ENCODE peak calls at places on chromosomes 16 and 17, in ten cellular contexts. One of them, this sample, is unnamed. For H3K36me3, the result is how much of the 10 kb centered on the place peaks cover.

GRCh38 chr16:65754799-65755691 is 611.4 kb upstream of the CDH5 start:
- DNase-seq in bronchial epithelial cell: no peak
- DNase-seq in tibial artery: no peak
- DNase-seq in uterus: peak
- DNase-seq in stomach: no peak
- DNase-seq in heart left ventricle: no peak
- DNase-seq in psoas muscle: no peak
- DNase-seq in aorta: no peak
- DNase-seq in CD8-positive, alpha-beta memory T cell: no peak
- DNase-seq in H7: no peak
- DNase-seq in this sample: no peak

GRCh38 chr16:769201-769769 is 8.8 kb downstream of the MSLN start:
- DNase-seq in CD8-positive, alpha-beta memory T cell: no peak
- DNase-seq in heart left ventricle: no peak
- DNase-seq in bronchial epithelial cell: no peak
- DNase-seq in H7: peak
- DNase-seq in aorta: no peak
- DNase-seq in stomach: no peak
- DNase-seq in tibial artery: no peak
- DNase-seq in uterus: no peak
- DNase-seq in psoas muscle: no peak
- DNase-seq in this sample: no peak

GRCh38 chr17:42163113-42163512 is 8.3 kb upstream of the RAB5C start:
- DNase-seq in uterus: no peak
- DNase-seq in heart left ventricle: no peak
- DNase-seq in tibial artery: no peak
- DNase-seq in aorta: no peak
- DNase-seq in H7: peak
- DNase-seq in psoas muscle: no peak
- DNase-seq in CD8-positive, alpha-beta memory T cell: peak
- DNase-seq in stomach: no peak
- DNase-seq in bronchial epithelial cell: no peak
- DNase-seq in this sample: no peak

GRCh38 chr17:72536788-72537187 is 416.0 kb downstream of the SOX9 start:
- DNase-seq in psoas muscle: no peak
- DNase-seq in uterus: no peak
- DNase-seq in heart left ventricle: no peak
- DNase-seq in H7: no peak
- DNase-seq in tibial artery: no peak
- DNase-seq in stomach: no peak
- DNase-seq in aorta: no peak
- DNase-seq in bronchial epithelial cell: no peak
- DNase-seq in CD8-positive, alpha-beta memory T cell: no peak
- DNase-seq in this sample: no peak

GRCh38 chr17:64038331-64039105 is 18.1 kb upstream of the ICAM2 start:
- DNase-seq in tibial artery: no peak
- DNase-seq in stomach: no peak
- DNase-seq in aorta: no peak
- DNase-seq in CD8-positive, alpha-beta memory T cell: no peak
- DNase-seq in psoas muscle: no peak
- DNase-seq in uterus: no peak
- DNase-seq in H7: peak
- DNase-seq in bronchial epithelial cell: no peak
- DNase-seq in heart left ventricle: no peak
- DNase-seq in this sample: no peak

GRCh38 chr16:61891460-61891859 is 144.8 kb downstream of the CDH8 start:
- DNase-seq in CD8-positive, alpha-beta memory T cell: no peak
- DNase-seq in aorta: no peak
- DNase-seq in tibial artery: no peak
- DNase-seq in uterus: no peak
- DNase-seq in heart left ventricle: no peak
- DNase-seq in bronchial epithelial cell: no peak
- DNase-seq in H7: no peak
- DNase-seq in stomach: no peak
- DNase-seq in psoas muscle: no peak
- DNase-seq in this sample: no peak

GRCh38 chr17:32876414-32877163 is at the start of gene MYO1D:
- DNase-seq in stomach: peak
- DNase-seq in aorta: peak
- DNase-seq in H7: peak
- DNase-seq in CD8-positive, alpha-beta memory T cell: peak
- DNase-seq in heart left ventricle: peak
- DNase-seq in tibial artery: peak
- DNase-seq in psoas muscle: peak
- DNase-seq in bronchial epithelial cell: peak
- DNase-seq in uterus: peak
- DNase-seq in this sample: peak

GRCh38 chr17:72342582-72343527 is 222.0 kb downstream of the SOX9 start:
- DNase-seq in stomach: no peak
- DNase-seq in CD8-positive, alpha-beta memory T cell: no peak
- DNase-seq in aorta: peak
- DNase-seq in H7: peak
- DNase-seq in uterus: peak
- DNase-seq in bronchial epithelial cell: no peak
- DNase-seq in tibial artery: no peak
- DNase-seq in heart left ventricle: peak
- DNase-seq in psoas muscle: peak
- DNase-seq in this sample: no peak

GRCh38 chr16:23452572-23453337 is at the start of gene COG7:
- DNase-seq in H7: peak
- DNase-seq in bronchial epithelial cell: peak
- DNase-seq in heart left ventricle: peak
- DNase-seq in uterus: peak
- DNase-seq in aorta: peak
- DNase-seq in CD8-positive, alpha-beta memory T cell: peak
- DNase-seq in psoas muscle: peak
- DNase-seq in tibial artery: peak
- DNase-seq in stomach: peak
- DNase-seq in this sample: peak

GRCh38 chr17:37642706-37643105 is 540 bp downstream of the DDX52 start:
- DNase-seq in CD8-positive, alpha-beta memory T cell: no peak
- DNase-seq in stomach: no peak
- DNase-seq in heart left ventricle: no peak
- DNase-seq in H7: peak
- DNase-seq in aorta: no peak
- DNase-seq in bronchial epithelial cell: peak
- DNase-seq in uterus: no peak
- DNase-seq in tibial artery: no peak
- DNase-seq in psoas muscle: no peak
- DNase-seq in this sample: no peak

GRCh38 chr17:45410144-45411091 is 22.3 kb downstream of the ARHGAP27 start:
- DNase-seq in psoas muscle: peak
- DNase-seq in tibial artery: no peak
- DNase-seq in uterus: no peak
- DNase-seq in H7: peak
- DNase-seq in stomach: no peak
- DNase-seq in aorta: peak
- DNase-seq in bronchial epithelial cell: no peak
- DNase-seq in heart left ventricle: peak
- DNase-seq in CD8-positive, alpha-beta memory T cell: peak
- DNase-seq in this sample: no peak

GRCh38 chr17:34235389-34236028 is 19.6 kb upstream of the CCL2 start:
- DNase-seq in CD8-positive, alpha-beta memory T cell: no peak
- DNase-seq in tibial artery: peak
- DNase-seq in stomach: peak
- DNase-seq in aorta: peak
- DNase-seq in psoas muscle: peak
- DNase-seq in heart left ventricle: peak
- DNase-seq in uterus: peak
- DNase-seq in H7: no peak
- DNase-seq in bronchial epithelial cell: no peak
- DNase-seq in this sample: peak

GRCh38 chr16:67249178-67249759 is 490 bp downstream of the SLC9A5 start:
- DNase-seq in tibial artery: no peak
- DNase-seq in H7: no peak
- DNase-seq in psoas muscle: peak
- DNase-seq in heart left ventricle: peak
- DNase-seq in bronchial epithelial cell: no peak
- DNase-seq in uterus: no peak
- DNase-seq in aorta: peak
- DNase-seq in stomach: no peak
- DNase-seq in CD8-positive, alpha-beta memory T cell: no peak
- DNase-seq in this sample: no peak
- H3K4me3 ChIP-seq in tibial artery: peak
- H3K4me3 ChIP-seq in H7: peak
- H3K4me3 ChIP-seq in psoas muscle: peak
- H3K4me3 ChIP-seq in heart left ventricle: peak
- H3K4me3 ChIP-seq in bronchial epithelial cell: peak
- H3K4me3 ChIP-seq in uterus: peak
- H3K4me3 ChIP-seq in aorta: no peak
- H3K4me3 ChIP-seq in stomach: peak
- H3K4me3 ChIP-seq in CD8-positive, alpha-beta memory T cell: peak
- H3K4me3 ChIP-seq in this sample: peak

DNA sequence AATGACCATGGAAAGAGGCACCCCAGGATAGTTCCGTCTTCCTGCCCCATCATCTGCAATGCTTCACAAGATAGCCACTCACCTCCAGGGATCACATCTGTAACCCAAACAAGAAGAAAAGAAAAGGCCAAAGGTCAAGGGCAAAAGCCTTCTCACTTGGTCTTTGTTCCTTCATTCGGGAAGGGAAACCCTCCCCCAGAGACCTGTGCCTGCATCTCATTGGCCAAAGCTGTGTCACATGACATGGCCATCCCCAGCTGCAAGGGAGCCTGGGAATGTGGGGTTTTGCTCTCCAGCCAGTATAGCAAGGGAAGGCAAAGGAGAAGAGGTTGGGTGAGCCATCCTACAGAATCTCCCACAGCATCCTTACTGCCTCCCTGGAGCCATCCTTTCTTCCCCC is 47.9 kb downstream of the NOL11 start:
- DNase-seq in psoas muscle: no peak
- DNase-seq in H7: no peak
- DNase-seq in uterus: no peak
- DNase-seq in tibial artery: no peak
- DNase-seq in bronchial epithelial cell: no peak
- DNase-seq in CD8-positive, alpha-beta memory T cell: no peak
- DNase-seq in heart left ventricle: no peak
- DNase-seq in stomach: no peak
- DNase-seq in aorta: no peak
- DNase-seq in this sample: no peak
- H3K36me3 ChIP-seq in psoas muscle: under half
- H3K36me3 ChIP-seq in H7: under half
- H3K36me3 ChIP-seq in uterus: under half
- H3K36me3 ChIP-seq in tibial artery: under half
- H3K36me3 ChIP-seq in bronchial epithelial cell: under half
- H3K36me3 ChIP-seq in CD8-positive, alpha-beta memory T cell: under half
- H3K36me3 ChIP-seq in heart left ventricle: under half
- H3K36me3 ChIP-seq in stomach: under half
- H3K36me3 ChIP-seq in aorta: under half
- H3K36me3 ChIP-seq in this sample: under half

GRCh38 chr16:57526498-57526897 is 9.9 kb downstream of the CCDC102A start:
- DNase-seq in bronchial epithelial cell: no peak
- DNase-seq in stomach: no peak
- DNase-seq in psoas muscle: no peak
- DNase-seq in uterus: no peak
- DNase-seq in tibial artery: no peak
- DNase-seq in H7: peak
- DNase-seq in aorta: no peak
- DNase-seq in CD8-positive, alpha-beta memory T cell: no peak
- DNase-seq in heart left ventricle: no peak
- DNase-seq in this sample: no peak

GRCh38 chr16:57525761-57526160 is 10.6 kb downstream of the CCDC102A start:
- DNase-seq in uterus: peak
- DNase-seq in aorta: no peak
- DNase-seq in psoas muscle: no peak
- DNase-seq in CD8-positive, alpha-beta memory T cell: no peak
- DNase-seq in H7: peak
- DNase-seq in tibial artery: no peak
- DNase-seq in bronchial epithelial cell: no peak
- DNase-seq in stomach: no peak
- DNase-seq in heart left ventricle: no peak
- DNase-seq in this sample: no peak

GRCh38 chr16:57528499-57529323 is 7.7 kb downstream of the CCDC102A start:
- DNase-seq in H7: peak
- DNase-seq in uterus: peak
- DNase-seq in CD8-positive, alpha-beta memory T cell: no peak
- DNase-seq in tibial artery: peak
- DNase-seq in aorta: no peak
- DNase-seq in bronchial epithelial cell: no peak
- DNase-seq in heart left ventricle: no peak
- DNase-seq in psoas muscle: peak
- DNase-seq in stomach: peak
- DNase-seq in this sample: no peak

GRCh38 chr16:57527610-57528360 is 8.6 kb downstream of the CCDC102A start:
- DNase-seq in stomach: no peak
- DNase-seq in psoas muscle: peak
- DNase-seq in uterus: no peak
- DNase-seq in tibial artery: peak
- DNase-seq in aorta: no peak
- DNase-seq in H7: peak
- DNase-seq in heart left ventricle: no peak
- DNase-seq in CD8-positive, alpha-beta memory T cell: no peak
- DNase-seq in bronchial epithelial cell: no peak
- DNase-seq in this sample: no peak

DNA sequence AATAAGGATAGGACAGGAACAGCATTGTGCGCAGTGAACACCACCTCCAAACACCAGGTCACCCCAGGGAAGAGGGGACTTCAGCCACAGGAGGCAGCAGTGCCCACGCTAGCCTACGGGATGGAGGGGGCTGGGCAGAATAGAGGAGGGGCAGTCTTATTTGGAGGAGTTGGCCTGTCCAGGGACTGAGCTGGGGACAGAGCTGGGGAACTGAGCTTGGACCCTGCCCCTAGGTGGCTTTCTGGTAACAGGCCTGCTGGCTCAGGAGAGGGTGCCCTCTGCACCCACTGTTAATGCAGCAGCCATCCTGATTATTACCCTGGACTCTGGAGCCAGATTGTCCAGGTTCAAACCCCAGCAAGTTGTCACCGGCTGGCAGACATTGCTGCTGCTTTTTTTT is 9.3 kb downstream of the CCDC102A start:
- DNase-seq in aorta: no peak
- DNase-seq in bronchial epithelial cell: no peak
- DNase-seq in uterus: no peak
- DNase-seq in psoas muscle: no peak
- DNase-seq in CD8-positive, alpha-beta memory T cell: no peak
- DNase-seq in heart left ventricle: no peak
- DNase-seq in tibial artery: peak
- DNase-seq in stomach: no peak
- DNase-seq in H7: peak
- DNase-seq in this sample: no peak
- H3K4me3 ChIP-seq in aorta: no peak
- H3K4me3 ChIP-seq in bronchial epithelial cell: no peak
- H3K4me3 ChIP-seq in uterus: no peak
- H3K4me3 ChIP-seq in psoas muscle: no peak
- H3K4me3 ChIP-seq in CD8-positive, alpha-beta memory T cell: no peak
- H3K4me3 ChIP-seq in heart left ventricle: no peak
- H3K4me3 ChIP-seq in tibial artery: no peak
- H3K4me3 ChIP-seq in stomach: no peak
- H3K4me3 ChIP-seq in H7: no peak
- H3K4me3 ChIP-seq in this sample: no peak

DNA sequence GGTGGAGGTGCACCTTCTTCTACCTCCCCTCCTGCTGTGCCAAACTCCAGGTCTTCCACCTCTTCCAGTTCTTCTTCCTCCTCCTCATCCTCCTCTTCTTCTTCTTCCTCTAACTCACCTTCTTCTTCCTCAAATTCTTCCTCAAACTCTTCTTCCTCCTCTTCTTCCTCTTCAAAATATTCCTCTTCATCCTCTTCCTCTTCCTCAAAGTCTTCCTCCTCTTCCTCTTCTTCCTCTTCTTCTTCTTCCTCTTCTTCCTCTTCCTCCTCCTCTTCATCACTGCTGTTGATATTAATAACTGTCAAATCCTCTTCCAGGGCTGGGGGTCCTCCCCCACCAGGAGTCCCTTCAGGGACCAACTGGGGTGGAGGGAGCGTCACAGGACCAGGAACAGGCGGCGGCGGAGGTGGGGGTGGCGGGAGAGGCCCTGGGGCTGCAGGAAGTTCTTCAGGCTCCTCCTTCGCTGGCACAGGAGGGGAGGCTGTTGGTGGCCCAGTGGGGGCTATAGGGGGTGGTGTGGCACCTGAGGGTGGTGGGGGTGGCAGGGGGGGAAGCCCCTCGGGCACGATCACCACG is 30.7 kb upstream of the ALOX15 start:
- DNase-seq in CD8-positive, alpha-beta memory T cell: no peak
- DNase-seq in bronchial epithelial cell: no peak
- DNase-seq in psoas muscle: no peak
- DNase-seq in tibial artery: no peak
- DNase-seq in aorta: no peak
- DNase-seq in H7: peak
- DNase-seq in uterus: no peak
- DNase-seq in stomach: no peak
- DNase-seq in heart left ventricle: no peak
- DNase-seq in this sample: no peak
- H3K36me3 ChIP-seq in CD8-positive, alpha-beta memory T cell: under half
- H3K36me3 ChIP-seq in bronchial epithelial cell: under half
- H3K36me3 ChIP-seq in psoas muscle: half or more
- H3K36me3 ChIP-seq in tibial artery: half or more
- H3K36me3 ChIP-seq in aorta: under half
- H3K36me3 ChIP-seq in H7: under half
- H3K36me3 ChIP-seq in uterus: under half
- H3K36me3 ChIP-seq in stomach: half or more
- H3K36me3 ChIP-seq in heart left ventricle: under half
- H3K36me3 ChIP-seq in this sample: half or more

This sample was measured in SJSA1.